ENCODE peak calls at places on chromosomes 1 and 21, in six cellular contexts. M is cardiac muscle cell, S is ovary, L is H9, Q is tibial artery, V is uterus. N is an unnamed sample.

GRCh38 chr21:15631342-15631741 is 98.4 kb upstream of the USP25 start:
- DNase-seq in M (no peak), S (no peak), L (no peak), Q (no peak), V (no peak), N (peak; percentile 62)

GRCh38 chr1:216818284-216818683 is 95.1 kb upstream of the ESRRG start:
- DNase-seq in M (no peak), S (no peak), L (no peak), Q (no peak), V (no peak), N (no peak)

GRCh38 chr1:87004857-87005256 is 90.4 kb downstream of the HS2ST1 start:
- DNase-seq in M (no peak), S (no peak), L (no peak), Q (no peak), V (no peak), N (no peak)

GRCh38 chr1:195981448-195982139 is 626.6 kb downstream of the KCNT2 start:
- DNase-seq in M (no peak), S (no peak), L (no peak), Q (no peak), V (no peak), N (peak; percentile 60)

GRCh38 chr1:16173447-16174260 is 17.8 kb upstream of the EPHA2 start:
- DNase-seq in M (no peak), S (peak; percentile 43), L (peak; percentile 54), Q (no peak), V (no peak), N (peak; percentile 87)

GRCh38 chr1:180026556-180026955 is 71.9 kb downstream of the CEP350 start:
- DNase-seq in M (no peak), S (no peak), L (no peak), Q (no peak), V (no peak), N (no peak)

GRCh38 chr21:27771938-27772505 is 805.1 kb upstream of the ADAMTS5 start:
- DNase-seq in M (no peak), S (no peak), L (no peak), Q (no peak), V (no peak), N (no peak)

GRCh38 chr1:76374111-76374510 is 299.6 kb downstream of the ST6GALNAC3 start:
- DNase-seq in M (no peak), S (no peak), L (no peak), Q (no peak), V (no peak), N (no peak)

GRCh38 chr1:183632964-183633363 is 2.6 kb downstream of the ARPC5 start:
- DNase-seq in M (no peak), S (no peak), L (no peak), Q (no peak), V (no peak), N (no peak)

GRCh38 chr1:15341634-15342375 is 67.9 kb upstream of the EFHD2 start:
- DNase-seq in M (no peak), S (no peak), L (no peak), Q (no peak), V (no peak), N (peak; percentile 67)

GRCh38 chr1:203629509-203630082 is 3.0 kb downstream of the ATP2B4 start:
- DNase-seq in M (peak; percentile 79), S (peak; percentile 65), L (peak; percentile 54), Q (peak; percentile 83), V (peak; percentile 73), N (no peak)

GRCh38 chr1:156664046-156664948 is 12.9 kb downstream of the NES start:
- DNase-seq in M (peak; percentile 76), S (no peak), L (peak; percentile 61), Q (no peak), V (peak; percentile 31), N (peak; percentile 36)

GRCh38 chr21:39385299-39386145 is 36.6 kb upstream of the HMGN1 start:
- DNase-seq in M (no peak), S (peak; percentile 87), L (no peak), Q (peak; percentile 51), V (peak; percentile 70), N (no peak)

GRCh38 chr1:222462598-222462997 is 85.3 kb downstream of the HHIPL2 start:
- DNase-seq in M (no peak), S (no peak), L (no peak), Q (no peak), V (no peak), N (no peak)

GRCh38 chr1:15956150-15956549 is 19.8 kb downstream of the ZBTB17 start:
- DNase-seq in M (peak; percentile 49), S (no peak), L (no peak), Q (no peak), V (no peak), N (peak; percentile 60)

GRCh38 chr1:169550294-169550693 is 36.0 kb downstream of the F5 start:
- DNase-seq in M (peak; percentile 53), S (no peak), L (no peak), Q (no peak), V (no peak), N (peak; percentile 41)

GRCh38 chr1:117147856-117148588 is 26.5 kb upstream of the TRIM45 start:
- DNase-seq in M (no peak), S (no peak), L (no peak), Q (no peak), V (no peak), N (peak; percentile 92)

GRCh38 chr1:229024528-229025119 is 246.3 kb upstream of the RAB4A start:
- DNase-seq in M (no peak), S (no peak), L (no peak), Q (peak; percentile 69), V (peak; percentile 66), N (peak; percentile 58)

DNA sequence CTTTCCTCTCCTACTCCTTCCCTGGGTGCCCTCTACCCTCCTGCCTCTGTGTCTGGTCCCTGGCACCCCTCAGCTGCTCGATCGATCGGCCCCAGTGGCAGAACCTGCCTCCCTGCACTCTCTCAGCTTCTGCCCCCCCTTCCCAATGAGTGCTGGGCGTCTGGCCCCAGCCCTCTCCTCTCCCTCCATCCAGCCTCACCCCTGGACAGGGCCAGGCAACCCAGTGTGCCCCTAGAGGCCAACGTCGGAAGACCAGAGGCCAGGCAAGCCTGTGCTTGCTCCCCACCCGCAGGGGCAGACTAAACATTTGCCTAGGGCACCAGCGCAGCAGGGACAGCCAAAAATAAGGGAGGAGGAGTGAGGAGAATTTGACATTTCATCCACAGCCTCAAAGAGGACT is 43.5 kb downstream of the LGR6 start:
- DNase-seq in M (peak; percentile 75), S (no peak), L (peak; percentile 93), Q (peak; percentile 21), V (no peak), N (peak; percentile 27)
- TF ChIP-seq CTCF in M (peak; percentile 60), S (no peak), L (peak; percentile 87), Q (peak; percentile 52), V (no peak), N (peak; percentile 65)

GRCh38 chr21:44848821-44849521 is 24.5 kb downstream of the PTTG1IP start:
- DNase-seq in M (no peak), S (no peak), L (no peak), Q (no peak), V (no peak), N (no peak)
- TF ChIP-seq CTCF in M (no peak), S (no peak), L (no peak), Q (no peak), V (no peak), N (no peak)

GRCh38 chr1:236748471-236748870 is 46.6 kb upstream of the MTR start:
- DNase-seq in M (no peak), S (no peak), L (no peak), Q (no peak), V (no peak), N (no peak)
- TF ChIP-seq CTCF in M (no peak), S (no peak), L (peak; percentile 48), Q (no peak), V (no peak), N (peak; percentile 57)

GRCh38 chr1:30035522-30036228 is 687.7 kb downstream of the MATN1 start:
- DNase-seq in M (no peak), S (no peak), L (no peak), Q (no peak), V (no peak), N (no peak)
- TF ChIP-seq CTCF in M (no peak), S (no peak), L (no peak), Q (no peak), V (no peak), N (no peak)

GRCh38 chr21:43025636-43026180 is 49.9 kb downstream of the CBS start:
- DNase-seq in M (no peak), S (no peak), L (no peak), Q (no peak), V (no peak), N (peak; percentile 61)
- TF ChIP-seq CTCF in M (no peak), S (no peak), L (no peak), Q (no peak), V (no peak), N (no peak)

GRCh38 chr21:42541174-42541573 is 27.5 kb downstream of the SLC37A1 start:
- DNase-seq in M (no peak), S (no peak), L (no peak), Q (no peak), V (no peak), N (no peak)

GRCh38 chr21:42540396-42540795 is 26.7 kb downstream of the SLC37A1 start:
- DNase-seq in M (no peak), S (no peak), L (no peak), Q (no peak), V (no peak), N (no peak)

GRCh38 chr21:42538479-42539275 is 25.0 kb downstream of the SLC37A1 start:
- DNase-seq in M (no peak), S (no peak), L (no peak), Q (no peak), V (no peak), N (no peak)

GRCh38 chr21:42539342-42539741 is 25.7 kb downstream of the SLC37A1 start:
- DNase-seq in M (no peak), S (no peak), L (no peak), Q (no peak), V (no peak), N (no peak)

GRCh38 chr21:42539931-42540343 is 26.3 kb downstream of the SLC37A1 start:
- DNase-seq in M (peak; percentile 38), S (no peak), L (peak; percentile 60), Q (no peak), V (no peak), N (no peak)
- TF ChIP-seq CTCF in M (peak; percentile 12), S (no peak), L (peak; percentile 63), Q (no peak), V (no peak), N (peak; percentile 44)

DNA sequence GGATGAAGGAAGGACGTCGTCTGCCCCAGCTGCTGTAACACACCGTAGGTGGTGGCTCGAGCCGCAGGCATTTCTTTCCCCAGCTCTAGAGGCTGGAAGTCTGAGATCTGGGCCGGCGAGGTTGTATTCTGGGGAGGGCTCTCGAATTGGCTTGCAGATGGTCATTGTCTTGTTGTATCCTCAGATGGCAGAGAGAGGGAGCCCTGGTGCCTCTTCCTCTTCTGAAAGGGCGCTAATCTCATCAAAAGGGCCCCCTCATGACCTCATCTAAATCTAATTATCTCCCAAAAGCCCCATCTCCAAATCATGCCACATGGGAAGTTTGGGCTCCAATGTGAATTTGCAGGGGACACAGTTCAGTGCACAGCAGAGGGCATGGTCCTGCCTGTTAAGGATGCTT is 109.0 kb downstream of the SIK1 start:
- DNase-seq in M (no peak), S (peak; percentile 16), L (no peak), Q (no peak), V (no peak), N (no peak)
- TF ChIP-seq CTCF in M (no peak), S (no peak), L (peak; percentile 38), Q (no peak), V (no peak), N (peak; percentile 32)

N was measured in HFFc6.